ENCODE peak calls at places on chromosomes 11 and 22, in six cellular contexts. G, T, W, Q, L and M are unnamed samples.

GRCh38 chr11:14904745-14905103 is 12.7 kb upstream of the CYP2R1 start:
- DNase-seq in W (no peak), G (no peak), Q (no peak), L (no peak), T (no peak), M (no peak)

GRCh38 chr22:24051568-24051967 is 40.5 kb downstream of the CABIN1 start:
- DNase-seq in L (no peak), W (no peak), G (no peak), Q (no peak), T (no peak), M (no peak)

GRCh38 chr22:37328017-37328416 is 45.7 kb downstream of the CYTH4 start:
- DNase-seq in T (no peak), W (no peak), G (peak; percentile 96), Q (no peak), L (no peak), M (no peak)

GRCh38 chr22:37345863-37346514 is 63.7 kb downstream of the CYTH4 start:
- DNase-seq in Q (no peak), G (no peak), T (peak; percentile 76), L (no peak), W (no peak), M (no peak)

GRCh38 chr11:88552377-88553029 is 215.0 kb upstream of the CTSC start:
- DNase-seq in L (peak; percentile 39), T (peak; percentile 23), Q (peak; percentile 64), G (peak; percentile 48), W (peak; percentile 12), M (no peak)

GRCh38 chr11:125263268-125263790 is 98.8 kb downstream of the PKNOX2 start:
- DNase-seq in Q (no peak), L (peak; percentile 69), T (peak; percentile 83), W (no peak), G (no peak), M (no peak)

GRCh38 chr11:131592152-131592551 is 221.7 kb downstream of the NTM start:
- DNase-seq in L (no peak), W (no peak), G (no peak), T (no peak), Q (no peak), M (no peak)

GRCh38 chr11:5880329-5880728 is at the start of gene OR52E4:
- DNase-seq in L (no peak), T (no peak), W (no peak), G (no peak), Q (no peak), M (no peak)

GRCh38 chr11:111305871-111306270 is 7.5 kb downstream of the POU2AF3 start:
- DNase-seq in L (no peak), Q (peak; percentile 4), W (no peak), G (no peak), T (no peak), M (no peak)

GRCh38 chr11:108324587-108324986 is 101.7 kb downstream of the ATM start:
- DNase-seq in Q (no peak), T (no peak), W (no peak), L (no peak), G (no peak), M (no peak)

GRCh38 chr11:38498721-38499120 is 1900.7 kb upstream of the RAG2 start:
- DNase-seq in T (no peak), Q (peak; percentile 64), L (no peak), W (no peak), G (no peak), M (no peak)

GRCh38 chr22:20550851-20551744 is 43.7 kb downstream of the MED15 start:
- DNase-seq in L (no peak), Q (no peak), G (no peak), W (peak; percentile 12), T (no peak), M (no peak)

GRCh38 chr11:101523634-101524260 is 60.1 kb downstream of the TRPC6 start:
- DNase-seq in Q (no peak), G (no peak), L (no peak), W (no peak), T (no peak), M (no peak)

GRCh38 chr11:2570211-2570811 is 125.5 kb downstream of the KCNQ1 start:
- DNase-seq in L (no peak), Q (no peak), W (no peak), T (no peak), G (no peak), M (no peak)

GRCh38 chr11:9461760-9462134 is 935 bp downstream of the ZNF143 start:
- DNase-seq in L (peak; percentile 12), T (peak; percentile 11), Q (peak; percentile 34), W (no peak), G (no peak), M (no peak)

GRCh38 chr22:44755956-44756361 is 3.6 kb downstream of the ARHGAP8 start:
- DNase-seq in G (peak; percentile 40), Q (no peak), T (no peak), L (no peak), W (no peak), M (no peak)

GRCh38 chr11:73475549-73475948 is 99.3 kb downstream of the RELT start:
- DNase-seq in L (no peak), W (no peak), G (no peak), T (no peak), Q (no peak), M (no peak)

GRCh38 chr11:18046116-18046777 is at the start of gene TPH1:
- DNase-seq in W (no peak), T (peak; percentile 84), Q (no peak), L (no peak), G (no peak), M (no peak)

GRCh38 chr22:46083383-46084350 is 66.7 kb upstream of the PPARA start:
- DNase-seq in W (no peak), L (no peak), T (no peak), G (no peak), Q (no peak), M (no peak)

GRCh38 chr11:11978098-11978637 is 30.3 kb downstream of the DKK3 start:
- DNase-seq in G (no peak), Q (no peak), W (no peak), L (no peak), T (no peak), M (no peak)

GRCh38 chr11:75536786-75537629 is 11.3 kb upstream of the GDPD5 start:
- DNase-seq in T (no peak), G (peak; percentile 87), Q (peak; percentile 77), W (peak; percentile 82), L (no peak), M (no peak)

GRCh38 chr11:114044042-114044871 is 15.3 kb upstream of the ZBTB16 start:
- DNase-seq in L (no peak), Q (no peak), W (no peak), T (no peak), G (no peak), M (no peak)

GRCh38 chr11:70381872-70382842 is 16.2 kb upstream of the CTTN start:
- DNase-seq in G (no peak), T (no peak), Q (peak; percentile 27), L (no peak), W (no peak), M (no peak)

GRCh38 chr11:7413961-7414728 is 71.2 kb upstream of the OLFML1 start:
- DNase-seq in Q (no peak), L (peak; percentile 2), W (no peak), T (no peak), G (no peak), M (peak; percentile 75)

GRCh38 chr11:109145287-109145686 is 276.7 kb upstream of the C11orf87 start:
- DNase-seq in T (no peak), Q (no peak), W (no peak), L (no peak), G (no peak), M (no peak)

GRCh38 chr11:63536669-63537292 is at the start of gene PLAAT4:
- DNase-seq in L (peak; percentile 16), W (peak; percentile 45), T (no peak), Q (peak; percentile 35), G (no peak), M (no peak)

GRCh38 chr11:10443152-10443551 is 11.9 kb upstream of the AMPD3 start:
- DNase-seq in Q (no peak), W (no peak), G (no peak), T (no peak), L (no peak), M (no peak)

GRCh38 chr11:33533668-33534067 is 167.0 kb downstream of the C11orf91 start:
- DNase-seq in L (peak; percentile 25), T (no peak), G (no peak), W (no peak), Q (no peak), M (no peak)

GRCh38 chr11:78023426-78023825 is 350 bp upstream of the KCTD14 start:
- DNase-seq in L (no peak), W (no peak), T (no peak), Q (no peak), G (no peak), M (no peak)
- TF ChIP-seq CTCF in L (no peak), W (no peak), T (no peak), Q (no peak), G (no peak), M (no peak)

GRCh38 chr11:57500526-57500925 is 15.0 kb downstream of the SLC43A1 start:
- DNase-seq in L (no peak), G (no peak), W (no peak), Q (no peak), T (no peak), M (no peak)

GRCh38 chr11:57500926-57501325 is 14.6 kb downstream of the SLC43A1 start:
- DNase-seq in W (no peak), L (no peak), G (no peak), T (no peak), Q (no peak), M (no peak)

GRCh38 chr11:57502870-57503269 is 12.6 kb downstream of the SLC43A1 start:
- DNase-seq in L (peak; percentile 78), W (no peak), G (no peak), T (no peak), Q (no peak), M (no peak)

GRCh38 chr11:57502376-57502775 is 13.1 kb downstream of the SLC43A1 start:
- DNase-seq in T (no peak), G (no peak), L (no peak), W (no peak), Q (no peak), M (no peak)

GRCh38 chr11:57501951-57502350 is 13.6 kb downstream of the SLC43A1 start:
- DNase-seq in W (no peak), Q (no peak), T (no peak), G (no peak), L (no peak), M (no peak)
- TF ChIP-seq REST in W (no peak), Q (no peak), T (no peak), G (no peak), L (no peak), M (no peak)

DNA sequence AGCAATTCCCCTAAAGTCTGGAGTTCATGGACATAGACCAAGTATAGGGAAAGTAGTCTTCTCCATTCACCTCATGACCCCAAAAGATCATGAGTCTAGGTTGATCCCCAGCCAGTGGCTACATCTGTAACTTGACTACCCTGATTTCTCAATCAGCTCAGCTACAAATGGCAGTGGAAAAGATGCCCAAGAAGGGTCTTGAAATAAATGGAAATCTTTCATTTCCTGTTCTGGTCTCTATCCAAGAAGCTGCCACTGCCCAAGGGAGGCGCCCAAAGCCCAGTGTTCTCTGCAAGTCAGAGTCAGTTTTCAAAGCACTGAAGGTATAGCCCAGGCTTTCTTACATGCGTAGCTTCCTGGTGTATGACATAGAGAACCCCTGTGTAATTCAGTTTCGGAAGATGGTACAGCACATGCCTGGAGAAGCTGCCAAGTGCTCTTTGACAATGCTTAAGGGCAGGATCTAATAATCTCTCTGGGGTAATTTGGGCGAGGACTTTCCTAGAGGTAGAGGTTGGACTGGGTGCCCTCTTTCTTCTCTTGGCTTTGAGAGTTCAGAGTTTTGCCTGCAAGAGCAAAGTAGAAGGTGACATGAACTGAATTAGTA is 101.1 kb downstream of the ADAMTS15 start:
- DNase-seq in G (no peak), Q (no peak), T (no peak), L (no peak), W (no peak), M (no peak)
- TF ChIP-seq SIN3A in G (no peak), Q (no peak), T (no peak), L (no peak), W (no peak), M (no peak)

GRCh38 chr22:31253949-31254348 is 38.3 kb downstream of the PIK3IP1 start:
- DNase-seq in L (peak; percentile 16), Q (no peak), W (no peak), T (no peak), G (no peak), M (no peak)
- TF ChIP-seq CTCF in L (no peak), Q (no peak), W (no peak), T (no peak), G (no peak), M (no peak)